ENCODE peak calls at places on chromosomes 1 and 21, in four cellular contexts. Z is heart left ventricle, V is keratinocyte, W is Panc1. B is an unnamed sample.

GRCh38 chr1:225875044-225875822 is 6.9 kb downstream of the TMEM63A start:
- DNase-seq in V (peak; percentile 15), Z (no peak), W (no peak), B (no peak)

GRCh38 chr1:147213271-147213670 is 11.9 kb downstream of the FMO5 start:
- DNase-seq in V (no peak), W (no peak), Z (no peak), B (no peak)

GRCh38 chr1:56029329-56030003 is 549.9 kb downstream of the PLPP3 start:
- DNase-seq in Z (no peak), W (no peak), V (no peak), B (no peak)

GRCh38 chr21:43910460-43910859 is 45.4 kb downstream of the AGPAT3 start:
- DNase-seq in Z (no peak), W (no peak), V (no peak), B (peak; percentile 45)

GRCh38 chr1:10648689-10649483 is 147.6 kb downstream of the CASZ1 start:
- DNase-seq in W (no peak), Z (no peak), V (no peak), B (peak; percentile 87)

GRCh38 chr1:230362949-230363348 is 63.2 kb downstream of the PGBD5 start:
- DNase-seq in V (no peak), W (no peak), Z (no peak), B (no peak)

GRCh38 chr21:33858672-33859372 is 56.8 kb downstream of the ATP5PO start:
- DNase-seq in W (no peak), V (no peak), Z (peak; percentile 16), B (peak; percentile 70)

GRCh38 chr21:45724345-45724961 is 80.9 kb downstream of the PCBP3 start:
- DNase-seq in V (no peak), Z (no peak), W (no peak), B (peak; percentile 28)

GRCh38 chr1:183830389-183830788 is 25.5 kb downstream of the RGL1 start:
- DNase-seq in Z (no peak), V (no peak), W (no peak), B (no peak)

DNA sequence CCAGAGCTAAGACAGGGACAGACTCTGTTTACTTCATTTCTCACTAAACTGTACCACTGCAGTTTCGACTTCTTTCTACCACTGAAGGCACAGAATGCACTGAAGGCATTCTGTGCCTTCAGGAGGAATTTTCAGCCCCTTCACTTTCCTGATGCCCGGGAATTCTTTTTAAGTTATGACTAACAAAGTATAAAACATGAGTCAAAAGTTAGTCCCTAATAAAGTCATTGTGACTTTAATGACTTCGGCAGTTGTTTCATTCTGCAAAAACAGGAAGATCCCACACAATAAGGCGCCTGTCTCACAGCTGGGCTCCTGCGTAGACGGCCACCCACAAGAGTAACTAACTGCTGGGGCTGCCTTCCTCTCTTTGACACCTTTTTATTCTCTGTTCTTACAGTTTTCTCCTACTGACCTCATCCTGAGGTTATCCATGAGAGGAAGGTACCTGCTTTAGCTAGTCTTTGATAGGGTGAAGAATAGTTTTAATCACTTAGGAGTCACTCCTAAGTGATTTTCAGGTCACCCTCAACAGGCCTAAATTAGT is 183.9 kb upstream of the SGIP1 start:
- DNase-seq in Z (peak; percentile 66), W (no peak), V (no peak), B (no peak)
- H3K4me3 ChIP-seq in Z (no peak overlapping the region), W (no peak overlapping the region), V (no peak overlapping the region), B (no peak overlapping the region)

GRCh38 chr1:157132111-157132510 is 6.1 kb downstream of the ETV3 start:
- DNase-seq in Z (no peak), V (no peak), W (no peak), B (no peak)

GRCh38 chr1:157134442-157134841 is 3.8 kb downstream of the ETV3 start:
- DNase-seq in V (no peak), W (no peak), Z (no peak), B (no peak)

GRCh38 chr1:157135070-157135469 is 3.1 kb downstream of the ETV3 start:
- DNase-seq in V (no peak), W (no peak), Z (no peak), B (no peak)

GRCh38 chr1:157132602-157133167 is 5.5 kb downstream of the ETV3 start:
- DNase-seq in W (no peak), Z (no peak), V (peak; percentile 36), B (no peak)

DNA sequence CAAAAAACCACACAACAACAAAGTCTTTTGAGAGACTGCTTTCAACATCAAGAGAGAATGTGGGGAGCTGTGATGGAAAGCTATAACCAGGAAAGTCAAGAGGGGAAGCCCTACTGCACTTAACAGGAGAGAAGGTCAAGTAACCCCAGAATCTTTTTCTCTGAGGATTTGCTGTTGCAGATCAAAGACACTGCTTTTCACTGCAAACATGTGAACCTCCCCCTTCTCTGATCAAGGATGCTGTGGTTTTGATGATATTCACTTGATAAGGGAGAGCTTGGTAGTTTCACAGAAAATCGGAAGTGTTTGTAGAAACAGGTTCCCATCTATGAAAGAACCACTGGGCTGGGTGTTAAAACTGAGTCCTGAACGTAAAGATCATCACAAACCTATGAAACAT is 4.8 kb downstream of the ETV3 start:
- DNase-seq in Z (no peak), W (no peak), V (no peak), B (no peak)
- H3K36me3 ChIP-seq in Z (peaks cover 72% of the 10 kb centered on the region), W (peaks cover 45% of the 10 kb centered on the region), V (peaks cover 25% of the 10 kb centered on the region), B (peaks cover 35% of the 10 kb centered on the region)

GRCh38 chr1:94686882-94687281 is 133.3 kb upstream of the SLC44A3 start:
- DNase-seq in Z (no peak), W (no peak), V (no peak), B (no peak)

GRCh38 chr1:94693435-94693834 is 126.7 kb upstream of the SLC44A3 start:
- DNase-seq in V (no peak), Z (no peak), W (no peak), B (no peak)

GRCh38 chr1:94688646-94689045 is 131.5 kb upstream of the SLC44A3 start:
- DNase-seq in W (no peak), V (no peak), Z (no peak), B (peak; percentile 71)

GRCh38 chr1:94693029-94693428 is 127.1 kb upstream of the SLC44A3 start:
- DNase-seq in W (no peak), Z (no peak), V (no peak), B (peak; percentile 39)

GRCh38 chr1:94690033-94690712 is 130.0 kb upstream of the SLC44A3 start:
- DNase-seq in Z (no peak), V (no peak), W (no peak), B (no peak)
- H3K4me3 ChIP-seq in Z (no peak overlapping the region), V (no peak overlapping the region), W (no peak overlapping the region), B (no peak overlapping the region)

GRCh38 chr1:43976045-43976444 is 1.3 kb downstream of the ATP6V0B start:
- DNase-seq in W (no peak), Z (peak; percentile 17), V (no peak), B (peak; percentile 64)

GRCh38 chr1:43977376-43978263 is 1.4 kb upstream of the B4GALT2 start:
- DNase-seq in Z (no peak), V (no peak), W (no peak), B (no peak)

GRCh38 chr1:43978264-43978550 is 803 bp upstream of the B4GALT2 start:
- DNase-seq in V (no peak), Z (no peak), W (no peak), B (no peak)

GRCh38 chr1:43975249-43975961 is 645 bp downstream of the ATP6V0B start:
- DNase-seq in Z (peak; percentile 80), V (no peak), W (no peak), B (peak; percentile 87)

GRCh38 chr1:43976890-43977289 is 2.1 kb upstream of the B4GALT2 start:
- DNase-seq in Z (no peak), W (no peak), V (no peak), B (no peak)
- H3K36me3 ChIP-seq in Z (peaks cover 33% of the 10 kb centered on the region), W (peaks cover 6% of the 10 kb centered on the region), V (peaks cover 26% of the 10 kb centered on the region), B (peaks cover 22% of the 10 kb centered on the region)

GRCh38 chr1:62318756-62319544 is at the start of gene KANK4:
- DNase-seq in W (no peak), Z (no peak), V (no peak), B (peak; percentile 83)
- H3K4me3 ChIP-seq in W (peak within 1 kb of the TSS; percentile 32), Z (peak within 1 kb of the TSS; percentile 20), V (peak within 1 kb of the TSS; percentile 64), B (peak within 1 kb of the TSS; percentile 79)

DNA sequence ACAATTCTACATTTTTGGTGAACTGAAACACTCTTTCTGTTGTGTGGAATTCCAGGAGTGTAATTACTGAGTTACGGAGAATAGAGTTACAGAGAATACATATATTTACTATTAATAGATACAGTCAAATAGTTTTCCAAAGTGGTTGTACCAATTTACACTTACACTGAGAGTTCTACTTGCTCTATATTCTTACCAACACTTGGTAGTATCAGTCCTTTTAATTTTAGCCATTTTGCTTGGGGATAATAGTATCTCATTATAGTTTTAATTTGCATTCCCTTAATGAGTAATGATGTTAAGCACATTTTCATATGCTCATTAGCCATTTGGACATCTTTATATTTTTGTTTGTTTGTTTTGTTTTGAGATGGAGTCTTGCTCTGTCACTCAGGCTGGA is 28.9 kb downstream of the AGO4 start:
- DNase-seq in W (no peak), Z (no peak), V (no peak), B (no peak)
- H3K36me3 ChIP-seq in W (peaks cover 2% of the 10 kb centered on the region), Z (peaks cover 90% of the 10 kb centered on the region), V (peaks cover 3% of the 10 kb centered on the region), B (peaks cover 10% of the 10 kb centered on the region)

B was measured in H7.